ENCODE peak calls at places on chromosomes 12 and 14, in five cellular contexts. D is DND-41, F is H9, K is fibroblast of lung, O is GM23248. P is an unnamed sample.

GRCh38 chr14:104532191-104532555 is 47.4 kb upstream of the C14orf180 start:
- DNase-seq in D (no peak), F (no peak), K (no peak), O (peak; percentile 16), P (no peak)

GRCh38 chr12:19273482-19274330 is 144.2 kb downstream of the PLEKHA5 start:
- DNase-seq in D (peak; percentile 91), F (no peak), K (peak; percentile 93), O (peak; percentile 93), P (peak; percentile 99)

GRCh38 chr12:109999983-110000505 is 814 bp downstream of the ANKRD13A start:
- DNase-seq in D (peak; percentile 20), F (no peak), K (peak; percentile 47), O (peak; percentile 79), P (peak; percentile 45)

GRCh38 chr12:75818863-75819262 is 212.7 kb downstream of the PHLDA1 start:
- DNase-seq in D (no peak), F (no peak), K (no peak), O (peak; percentile 35), P (peak; percentile 51)

GRCh38 chr14:53946404-53947400 is 9.9 kb downstream of the BMP4 start:
- DNase-seq in D (no peak), F (peak; percentile 59), K (no peak), O (no peak), P (no peak)

GRCh38 chr12:53985358-53985899 is 483 bp downstream of the HOXC10 start:
- DNase-seq in D (no peak), F (peak; percentile 68), K (no peak), O (peak; percentile 31), P (no peak)

GRCh38 chr14:67524152-67524963 is 8.7 kb upstream of the PLEKHH1 start:
- DNase-seq in D (no peak), F (no peak), K (no peak), O (no peak), P (no peak)

GRCh38 chr12:7346571-7347225 is 42.8 kb downstream of the ACSM4 start:
- DNase-seq in D (peak; percentile 36), F (no peak), K (no peak), O (peak; percentile 36), P (no peak)

GRCh38 chr12:3972576-3972975 is 99.4 kb upstream of the PARP11 start:
- DNase-seq in D (peak; percentile 13), F (peak; percentile 12), K (no peak), O (no peak), P (no peak)

GRCh38 chr12:109115404-109115757 is 1.0 kb upstream of the ACACB start:
- DNase-seq in D (no peak), F (no peak), K (no peak), O (no peak), P (no peak)

GRCh38 chr14:64217318-64217717 is 76.9 kb downstream of the ESR2 start:
- DNase-seq in D (no peak), F (no peak), K (no peak), O (no peak), P (no peak)

GRCh38 chr12:122793685-122794106 is 19.3 kb downstream of the CCDC62 start:
- DNase-seq in D (peak; percentile 13), F (no peak), K (peak; percentile 77), O (peak; percentile 63), P (peak; percentile 36)

GRCh38 chr12:54521291-54522062 is 23.9 kb downstream of the NCKAP1L start:
- DNase-seq in D (no peak), F (no peak), K (no peak), O (no peak), P (no peak)

GRCh38 chr14:85387181-85387580 is 142.8 kb upstream of the FLRT2 start:
- DNase-seq in D (no peak), F (no peak), K (no peak), O (no peak), P (no peak)

GRCh38 chr12:127822743-127823433 is 444.1 kb upstream of the TMEM132C start:
- DNase-seq in D (no peak), F (no peak), K (no peak), O (peak; percentile 14), P (peak; percentile 33)

GRCh38 chr12:63978519-63978918 is 134.0 kb downstream of the SRGAP1 start:
- DNase-seq in D (no peak), F (no peak), K (peak; percentile 75), O (peak; percentile 93), P (peak; percentile 81)

GRCh38 chr12:99043319-99043914 is 398.3 kb downstream of the APAF1 start:
- DNase-seq in D (peak; percentile 55), F (peak; percentile 71), K (peak; percentile 71), O (peak; percentile 69), P (peak; percentile 35)

GRCh38 chr12:132986885-132987225 is 688 bp downstream of the ZNF26 start:
- DNase-seq in D (no peak), F (no peak), K (no peak), O (peak; percentile 69), P (peak; percentile 22)

GRCh38 chr14:90508536-90509254 is 111.9 kb downstream of the CALM1 start:
- DNase-seq in D (no peak), F (no peak), K (no peak), O (no peak), P (no peak)

GRCh38 chr14:85063747-85064146 is 466.2 kb upstream of the FLRT2 start:
- DNase-seq in D (no peak), F (no peak), K (no peak), O (no peak), P (no peak)

GRCh38 chr12:30026621-30027234 is 243.0 kb upstream of the TMTC1 start:
- DNase-seq in D (no peak), F (no peak), K (peak; percentile 60), O (peak; percentile 52), P (peak; percentile 93)

GRCh38 chr12:96516472-96517417 is 27.4 kb downstream of the CFAP54 start:
- DNase-seq in D (peak; percentile 82), F (peak; percentile 69), K (peak; percentile 88), O (peak; percentile 79), P (peak; percentile 52)

GRCh38 chr14:91149462-91149861 is 35.6 kb downstream of the DGLUCY start:
- DNase-seq in D (no peak), F (no peak), K (peak; percentile 100), O (peak; percentile 97), P (peak; percentile 100)

GRCh38 chr12:5803532-5803931 is 141.5 kb downstream of the ANO2 start:
- DNase-seq in D (no peak), F (peak; percentile 40), K (no peak), O (no peak), P (no peak)

GRCh38 chr12:5808956-5809355 is 136.1 kb downstream of the ANO2 start:
- DNase-seq in D (no peak), F (no peak), K (peak; percentile 60), O (peak; percentile 70), P (peak; percentile 95)

GRCh38 chr12:5807090-5807414 is 138.0 kb downstream of the ANO2 start:
- DNase-seq in D (no peak), F (no peak), K (no peak), O (no peak), P (peak; percentile 85)

GRCh38 chr12:5807538-5808219 is 137.4 kb downstream of the ANO2 start:
- DNase-seq in D (no peak), F (no peak), K (no peak), O (no peak), P (peak; percentile 39)

GRCh38 chr12:5806376-5807089 is 138.5 kb downstream of the ANO2 start:
- DNase-seq in D (no peak), F (no peak), K (no peak), O (no peak), P (peak; percentile 68)
- H3K9ac ChIP-seq in D (no peak overlapping the region), F (no peak overlapping the region), K (no peak overlapping the region), O (no peak overlapping the region), P (peak overlapping the region; percentile 54)

GRCh38 chr14:31388687-31389413 is 31.5 kb downstream of the HEATR5A start:
- DNase-seq in D (no peak), F (no peak), K (no peak), O (peak; percentile 75), P (no peak)
- H3K27ac ChIP-seq in D (no peak overlapping the region), F (no peak overlapping the region), K (no peak overlapping the region), O (peak overlapping the region; percentile 76), P (no peak overlapping the region)

DNA sequence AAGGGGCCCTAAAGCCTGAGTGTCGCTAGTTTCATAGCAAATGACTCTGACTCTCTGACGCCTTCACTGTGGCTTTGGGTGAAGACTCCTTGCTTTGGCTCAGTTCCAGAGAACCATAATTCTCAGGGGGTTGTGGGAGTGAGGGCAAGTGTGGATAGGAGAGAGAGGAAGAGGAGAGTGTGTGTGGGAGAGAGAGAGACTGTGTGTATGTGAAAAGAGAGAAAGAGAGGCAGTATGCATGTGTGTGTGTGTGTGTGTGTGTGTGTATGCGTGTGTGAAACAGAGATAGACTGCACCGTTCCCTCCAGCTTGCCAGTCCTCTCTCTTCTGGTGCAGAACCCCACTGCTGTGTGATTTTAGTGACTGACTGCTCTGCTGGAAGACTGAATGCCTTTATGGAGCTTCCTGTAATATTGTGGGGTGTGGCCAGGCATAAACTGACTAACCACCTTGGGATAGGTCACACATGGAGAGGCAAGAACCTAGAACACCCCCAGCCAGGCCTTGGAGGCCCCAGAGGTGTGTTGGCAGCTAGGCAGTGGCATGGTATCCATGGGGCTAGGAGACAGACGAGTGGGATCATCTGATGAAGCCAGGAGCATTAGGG is 45.9 kb upstream of the STXBP6 start:
- DNase-seq in D (no peak), F (no peak), K (no peak), O (no peak), P (no peak)
- H3K9ac ChIP-seq in D (no peak overlapping the region), F (no peak overlapping the region), K (no peak overlapping the region), O (no peak overlapping the region), P (no peak overlapping the region)

GRCh38 chr12:105672576-105672975 is 342.1 kb downstream of the C12orf75 start:
- DNase-seq in D (no peak), F (no peak), K (peak; percentile 31), O (no peak), P (no peak)

GRCh38 chr12:105671720-105672119 is 341.2 kb downstream of the C12orf75 start:
- DNase-seq in D (no peak), F (no peak), K (no peak), O (peak; percentile 62), P (peak; percentile 25)

GRCh38 chr12:105674871-105675699 is 344.6 kb downstream of the C12orf75 start:
- DNase-seq in D (no peak), F (no peak), K (no peak), O (no peak), P (no peak)

GRCh38 chr12:105670664-105671063 is 340.2 kb downstream of the C12orf75 start:
- DNase-seq in D (no peak), F (no peak), K (no peak), O (peak; percentile 5), P (peak; percentile 74)

DNA sequence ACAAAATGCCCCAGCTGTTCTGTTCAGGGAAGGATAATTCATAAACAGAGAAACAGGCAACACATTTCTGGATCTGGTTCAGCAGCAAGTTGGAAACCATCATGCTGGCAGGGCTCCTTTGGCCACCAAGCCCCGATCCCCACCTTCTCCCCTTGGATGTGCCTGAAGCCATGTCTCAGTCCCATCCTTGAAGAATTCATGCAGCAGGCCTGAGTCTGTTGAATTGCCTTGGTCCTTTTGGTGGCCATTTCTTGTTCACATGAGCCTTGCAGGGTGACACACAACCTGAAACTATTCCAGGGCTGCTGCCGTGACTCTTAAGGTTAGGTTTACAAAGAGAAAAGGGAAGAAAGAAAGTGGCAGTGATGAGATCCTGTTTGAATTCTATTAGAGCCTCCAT is 341.7 kb downstream of the C12orf75 start:
- DNase-seq in D (no peak), F (no peak), K (no peak), O (peak; percentile 41), P (no peak)
- H3K27ac ChIP-seq in D (no peak overlapping the region), F (no peak overlapping the region), K (no peak overlapping the region), O (peak overlapping the region; percentile 68), P (no peak overlapping the region)

P was measured in astrocyte.